ENCODE peak calls at places on chromosome 19, in seven cellular contexts. L, N, F, J, U, C and K are unnamed samples.

GRCh38 chr19:16896913-16897571 is 8.2 kb downstream of the F2RL3 start:
- DNase-seq in L (peak; percentile 89), N (peak; percentile 98), F (peak; percentile 91), J (peak; percentile 92), U (peak; percentile 96), C (peak; percentile 90), K (peak; percentile 99)

GRCh38 chr19:1221141-1221903 is 15.7 kb downstream of the STK11 start:
- DNase-seq in L (peak; percentile 58), N (no peak), F (peak; percentile 54), J (no peak), U (no peak), C (no peak), K (peak; percentile 72)

GRCh38 chr19:50861025-50861424 is 6.3 kb downstream of the KLK3 start:
- DNase-seq in L (no peak), N (no peak), F (no peak), J (no peak), U (no peak), C (no peak), K (no peak)

GRCh38 chr19:19615086-19615485 is 3.4 kb downstream of the PBX4 start:
- DNase-seq in L (peak; percentile 63), N (no peak), F (peak; percentile 46), J (no peak), U (no peak), C (no peak), K (peak; percentile 25)

GRCh38 chr19:12783226-12783848 is 7.9 kb upstream of the JUNB start:
- DNase-seq in L (peak; percentile 24), N (no peak), F (no peak), J (no peak), U (no peak), C (no peak), K (peak; percentile 39)

GRCh38 chr19:15320118-15320517 is 12.2 kb downstream of the BRD4 start:
- DNase-seq in L (peak; percentile 53), N (no peak), F (peak; percentile 73), J (no peak), U (no peak), C (no peak), K (no peak)

GRCh38 chr19:42345191-42345812 is 19.9 kb downstream of the MEGF8 start:
- DNase-seq in L (no peak), N (no peak), F (peak; percentile 38), J (no peak), U (no peak), C (no peak), K (peak; percentile 14)

GRCh38 chr19:50252111-50252886 is 48.9 kb downstream of the MYH14 start:
- DNase-seq in L (peak; percentile 55), N (peak; percentile 73), F (no peak), J (no peak), U (peak; percentile 65), C (no peak), K (no peak)

GRCh38 chr19:30590596-30591229 is 218.5 kb downstream of the ZNF536 start:
- DNase-seq in L (no peak), N (no peak), F (no peak), J (no peak), U (no peak), C (no peak), K (no peak)

GRCh38 chr19:10701955-10702307 is 692 bp downstream of the QTRT1 start:
- DNase-seq in L (no peak), N (peak; percentile 65), F (no peak), J (peak; percentile 38), U (peak; percentile 77), C (no peak), K (peak; percentile 40)

GRCh38 chr19:49057636-49058234 is at the start of gene CGB7:
- DNase-seq in L (peak; percentile 62), N (peak; percentile 83), F (peak; percentile 35), J (peak; percentile 64), U (peak; percentile 69), C (no peak), K (peak; percentile 66)

GRCh38 chr19:827710-828321 is at the start of gene AZU1:
- DNase-seq in L (no peak), N (peak; percentile 30), F (no peak), J (no peak), U (no peak), C (no peak), K (no peak)

GRCh38 chr19:32676186-32676894 is 692 bp downstream of the RGS9BP start:
- DNase-seq in L (peak; percentile 56), N (peak; percentile 50), F (no peak), J (peak; percentile 15), U (peak; percentile 48), C (no peak), K (no peak)

GRCh38 chr19:45069056-45069455 is 7.2 kb downstream of the ZNF296 start:
- DNase-seq in L (no peak), N (peak; percentile 84), F (no peak), J (no peak), U (peak; percentile 71), C (no peak), K (peak; percentile 17)

GRCh38 chr19:16573925-16574324 is 1.7 kb upstream of the SLC35E1 start:
- DNase-seq in L (no peak), N (no peak), F (no peak), J (no peak), U (no peak), C (no peak), K (no peak)

GRCh38 chr19:45290381-45290931 is 32.2 kb downstream of the CKM start:
- DNase-seq in L (no peak), N (no peak), F (no peak), J (no peak), U (no peak), C (no peak), K (no peak)

GRCh38 chr19:34578173-34578572 is 96.6 kb downstream of the WTIP start:
- DNase-seq in L (no peak), N (peak; percentile 22), F (no peak), J (no peak), U (no peak), C (no peak), K (no peak)

GRCh38 chr19:34578751-34579150 is 97.2 kb downstream of the WTIP start:
- DNase-seq in L (no peak), N (no peak), F (no peak), J (no peak), U (no peak), C (no peak), K (no peak)

GRCh38 chr19:34577531-34578101 is 96.1 kb downstream of the WTIP start:
- DNase-seq in L (no peak), N (peak; percentile 82), F (no peak), J (no peak), U (peak; percentile 5), C (no peak), K (no peak)

GRCh38 chr19:34576292-34576691 is 94.7 kb downstream of the WTIP start:
- DNase-seq in L (no peak), N (peak; percentile 29), F (no peak), J (no peak), U (no peak), C (no peak), K (no peak)

GRCh38 chr19:34577056-34577455 is 95.5 kb downstream of the WTIP start:
- DNase-seq in L (no peak), N (peak; percentile 38), F (no peak), J (no peak), U (no peak), C (no peak), K (no peak)
- H3K23ac ChIP-seq in L (no peak overlapping the region), N (no peak overlapping the region), F (no peak overlapping the region), J (peak overlapping the region; percentile 1), U (no peak overlapping the region), C (no peak overlapping the region), K (no peak overlapping the region)

GRCh38 chr19:3578390-3578789 is 5.6 kb downstream of the HMG20B start:
- DNase-seq in L (no peak), N (no peak), F (no peak), J (no peak), U (no peak), C (no peak), K (no peak)

GRCh38 chr19:3576696-3577443 is 4.1 kb downstream of the HMG20B start:
- DNase-seq in L (no peak), N (peak; percentile 93), F (peak; percentile 43), J (no peak), U (peak; percentile 86), C (peak; percentile 58), K (peak; percentile 82)

GRCh38 chr19:3575949-3576673 is 3.4 kb downstream of the HMG20B start:
- DNase-seq in L (no peak), N (no peak), F (no peak), J (no peak), U (no peak), C (no peak), K (no peak)

GRCh38 chr19:3580156-3580955 is 4.9 kb upstream of the GIPC3 start:
- DNase-seq in L (peak; percentile 63), N (no peak), F (peak; percentile 98), J (no peak), U (no peak), C (no peak), K (peak; percentile 99)

DNA sequence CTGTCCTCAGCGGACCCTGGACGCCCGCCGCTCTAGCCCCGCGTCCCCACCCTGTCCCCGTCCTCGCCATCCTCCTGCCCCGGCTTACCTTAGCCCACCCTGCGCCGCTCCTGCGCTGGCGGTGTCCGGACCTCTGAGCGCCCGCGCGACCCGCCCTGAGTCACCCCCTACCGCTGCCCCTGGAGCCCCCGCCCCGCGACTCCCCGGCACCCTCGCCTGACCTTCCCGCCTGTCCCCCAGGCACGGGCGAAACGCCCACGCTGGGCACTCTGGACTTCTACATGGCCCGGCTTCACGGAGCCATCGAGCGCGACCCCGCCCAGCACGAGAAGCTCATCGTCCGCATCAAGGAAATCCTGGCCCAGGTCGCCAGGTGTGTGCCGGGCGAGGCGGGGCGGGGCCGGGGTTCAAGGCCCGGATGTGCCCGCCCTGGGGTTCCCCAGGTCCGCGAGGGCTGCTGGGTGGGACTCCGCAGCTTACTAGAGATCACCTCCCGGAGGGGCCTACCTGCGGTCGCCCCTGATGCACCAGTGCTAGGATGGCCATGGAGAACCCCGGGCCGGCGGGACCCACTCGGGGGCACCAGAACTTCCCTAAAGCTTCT is 5.1 kb downstream of the HMG20B start:
- DNase-seq in L (no peak), N (peak; percentile 86), F (no peak), J (no peak), U (peak; percentile 45), C (no peak), K (no peak)
- H3K18ac ChIP-seq in L (no peak overlapping the region), N (no peak overlapping the region), F (no peak overlapping the region), J (peak overlapping the region; percentile 76), U (peak overlapping the region; percentile 35), C (peak overlapping the region; percentile 19), K (no peak overlapping the region)

GRCh38 chr19:3556978-3557460 is 367 bp downstream of the MFSD12 start:
- DNase-seq in L (peak; percentile 60), N (peak; percentile 33), F (peak; percentile 35), J (no peak), U (peak; percentile 49), C (no peak), K (peak; percentile 68)
- H3K4me1 ChIP-seq in L (peaks cover 26% of the 10 kb centered on the region), N (no peaks in the 10 kb centered on the region), F (peaks cover 16% of the 10 kb centered on the region), J (peaks cover 6% of the 10 kb centered on the region), U (no peaks in the 10 kb centered on the region), C (peaks cover 6% of the 10 kb centered on the region), K (peaks cover 42% of the 10 kb centered on the region)

GRCh38 chr19:14149509-14149994 is 13.2 kb upstream of the ASF1B start:
- DNase-seq in L (no peak), N (no peak), F (no peak), J (no peak), U (no peak), C (no peak), K (no peak)

GRCh38 chr19:14150770-14151661 is 14.6 kb upstream of the ASF1B start:
- DNase-seq in L (no peak), N (no peak), F (no peak), J (no peak), U (no peak), C (no peak), K (no peak)

GRCh38 chr19:14149011-14149410 is 12.6 kb upstream of the ASF1B start:
- DNase-seq in L (no peak), N (no peak), F (no peak), J (no peak), U (no peak), C (no peak), K (no peak)

GRCh38 chr19:14147797-14148605 is 11.6 kb upstream of the ASF1B start:
- DNase-seq in L (peak; percentile 53), N (peak; percentile 63), F (peak; percentile 57), J (no peak), U (peak; percentile 63), C (no peak), K (peak; percentile 63)

GRCh38 chr19:14150041-14150769 is 13.8 kb upstream of the ASF1B start:
- DNase-seq in L (peak; percentile 28), N (no peak), F (no peak), J (no peak), U (no peak), C (no peak), K (no peak)
- H3K23ac ChIP-seq in L (no peak overlapping the region), N (no peak overlapping the region), F (no peak overlapping the region), J (peak overlapping the region; percentile 65), U (no peak overlapping the region), C (no peak overlapping the region), K (no peak overlapping the region)